ENCODE peak calls at places on chromosomes 6 and 20, in eight cellular contexts. One of them, this sample, is unnamed. For H3K9me3, the result is how much of the 10 kb centered on the place peaks cover.

GRCh38 chr6:35663001-35663400 is 25.7 kb downstream of the FKBP5 start:
- DNase-seq in IMR-90: peak
- DNase-seq in transverse colon: no peak
- DNase-seq in spleen: no peak
- DNase-seq in heart left ventricle: no peak
- DNase-seq in right lobe of liver: no peak
- DNase-seq in breast epithelium: no peak
- DNase-seq in tibial nerve: no peak
- DNase-seq in this sample: no peak

GRCh38 chr20:20568604-20569205 is 143.7 kb downstream of the RALGAPA2 start:
- DNase-seq in tibial nerve: no peak
- DNase-seq in spleen: no peak
- DNase-seq in transverse colon: no peak
- DNase-seq in heart left ventricle: no peak
- DNase-seq in breast epithelium: no peak
- DNase-seq in IMR-90: peak
- DNase-seq in right lobe of liver: no peak
- DNase-seq in this sample: no peak

GRCh38 chr6:93219447-93219846 is 199.9 kb downstream of the EPHA7 start:
- DNase-seq in right lobe of liver: no peak
- DNase-seq in tibial nerve: no peak
- DNase-seq in spleen: no peak
- DNase-seq in heart left ventricle: no peak
- DNase-seq in IMR-90: no peak
- DNase-seq in breast epithelium: no peak
- DNase-seq in transverse colon: no peak
- DNase-seq in this sample: no peak

GRCh38 chr6:30163090-30163917 is at the start of gene TRIM15:
- DNase-seq in tibial nerve: no peak
- DNase-seq in transverse colon: peak
- DNase-seq in breast epithelium: no peak
- DNase-seq in heart left ventricle: no peak
- DNase-seq in spleen: no peak
- DNase-seq in IMR-90: no peak
- DNase-seq in right lobe of liver: peak
- DNase-seq in this sample: no peak

GRCh38 chr6:159973951-159974350 is 5.1 kb downstream of the IGF2R start:
- DNase-seq in IMR-90: peak
- DNase-seq in transverse colon: no peak
- DNase-seq in breast epithelium: no peak
- DNase-seq in spleen: no peak
- DNase-seq in heart left ventricle: no peak
- DNase-seq in right lobe of liver: no peak
- DNase-seq in tibial nerve: no peak
- DNase-seq in this sample: no peak

GRCh38 chr6:24672573-24673182 is 5.8 kb downstream of the ACOT13 start:
- DNase-seq in transverse colon: no peak
- DNase-seq in IMR-90: no peak
- DNase-seq in breast epithelium: no peak
- DNase-seq in heart left ventricle: no peak
- DNase-seq in tibial nerve: no peak
- DNase-seq in right lobe of liver: no peak
- DNase-seq in spleen: no peak
- DNase-seq in this sample: no peak

GRCh38 chr6:84033523-84034451 is at the start of gene MRAP2:
- DNase-seq in tibial nerve: no peak
- DNase-seq in spleen: no peak
- DNase-seq in breast epithelium: no peak
- DNase-seq in transverse colon: peak
- DNase-seq in right lobe of liver: peak
- DNase-seq in IMR-90: no peak
- DNase-seq in heart left ventricle: peak
- DNase-seq in this sample: no peak

GRCh38 chr6:167799033-167799933 is 27.4 kb upstream of the AFDN start:
- DNase-seq in spleen: peak
- DNase-seq in heart left ventricle: no peak
- DNase-seq in transverse colon: no peak
- DNase-seq in tibial nerve: no peak
- DNase-seq in IMR-90: no peak
- DNase-seq in breast epithelium: no peak
- DNase-seq in right lobe of liver: no peak
- DNase-seq in this sample: no peak

GRCh38 chr6:90369024-90369519 is 72.4 kb upstream of the BACH2 start:
- DNase-seq in tibial nerve: peak
- DNase-seq in heart left ventricle: peak
- DNase-seq in spleen: no peak
- DNase-seq in transverse colon: peak
- DNase-seq in right lobe of liver: no peak
- DNase-seq in IMR-90: peak
- DNase-seq in breast epithelium: peak
- DNase-seq in this sample: peak

GRCh38 chr6:113318553-113318952 is 538.6 kb upstream of the MARCKS start:
- DNase-seq in right lobe of liver: no peak
- DNase-seq in tibial nerve: no peak
- DNase-seq in transverse colon: no peak
- DNase-seq in breast epithelium: no peak
- DNase-seq in heart left ventricle: no peak
- DNase-seq in IMR-90: peak
- DNase-seq in spleen: no peak
- DNase-seq in this sample: no peak

GRCh38 chr6:151075943-151076555 is 163.7 kb upstream of the AKAP12 start:
- DNase-seq in transverse colon: no peak
- DNase-seq in heart left ventricle: no peak
- DNase-seq in IMR-90: no peak
- DNase-seq in tibial nerve: no peak
- DNase-seq in breast epithelium: no peak
- DNase-seq in right lobe of liver: no peak
- DNase-seq in spleen: no peak
- DNase-seq in this sample: no peak

GRCh38 chr6:151078655-151079054 is 161.1 kb upstream of the AKAP12 start:
- DNase-seq in tibial nerve: no peak
- DNase-seq in IMR-90: no peak
- DNase-seq in spleen: no peak
- DNase-seq in transverse colon: no peak
- DNase-seq in right lobe of liver: no peak
- DNase-seq in heart left ventricle: no peak
- DNase-seq in breast epithelium: no peak
- DNase-seq in this sample: no peak

GRCh38 chr6:151075527-151075926 is 164.2 kb upstream of the AKAP12 start:
- DNase-seq in transverse colon: no peak
- DNase-seq in breast epithelium: no peak
- DNase-seq in heart left ventricle: no peak
- DNase-seq in tibial nerve: no peak
- DNase-seq in right lobe of liver: no peak
- DNase-seq in spleen: no peak
- DNase-seq in IMR-90: peak
- DNase-seq in this sample: no peak

GRCh38 chr6:151071295-151071694 is 168.5 kb upstream of the AKAP12 start:
- DNase-seq in breast epithelium: no peak
- DNase-seq in IMR-90: peak
- DNase-seq in right lobe of liver: peak
- DNase-seq in heart left ventricle: peak
- DNase-seq in transverse colon: no peak
- DNase-seq in spleen: no peak
- DNase-seq in tibial nerve: peak
- DNase-seq in this sample: no peak

GRCh38 chr6:151075005-151075404 is 164.8 kb upstream of the AKAP12 start:
- DNase-seq in right lobe of liver: no peak
- DNase-seq in tibial nerve: no peak
- DNase-seq in IMR-90: no peak
- DNase-seq in transverse colon: no peak
- DNase-seq in breast epithelium: no peak
- DNase-seq in heart left ventricle: no peak
- DNase-seq in spleen: no peak
- DNase-seq in this sample: no peak
- H3K9me3 ChIP-seq in right lobe of liver: under half
- H3K9me3 ChIP-seq in tibial nerve: under half
- H3K9me3 ChIP-seq in IMR-90: under half
- H3K9me3 ChIP-seq in transverse colon: under half
- H3K9me3 ChIP-seq in breast epithelium: under half
- H3K9me3 ChIP-seq in heart left ventricle: under half
- H3K9me3 ChIP-seq in spleen: under half
- H3K9me3 ChIP-seq in this sample: under half

GRCh38 chr20:47727170-47727880 is 58.0 kb downstream of the SULF2 start:
- DNase-seq in tibial nerve: peak
- DNase-seq in transverse colon: peak
- DNase-seq in IMR-90: no peak
- DNase-seq in right lobe of liver: peak
- DNase-seq in spleen: peak
- DNase-seq in heart left ventricle: peak
- DNase-seq in breast epithelium: no peak
- DNase-seq in this sample: peak
- TF ChIP-seq POLR2A in tibial nerve: no peak
- TF ChIP-seq POLR2A in transverse colon: no peak
- TF ChIP-seq POLR2A in IMR-90: no peak
- TF ChIP-seq POLR2A in right lobe of liver: no peak
- TF ChIP-seq POLR2A in spleen: no peak
- TF ChIP-seq POLR2A in heart left ventricle: no peak
- TF ChIP-seq POLR2A in breast epithelium: no peak
- TF ChIP-seq POLR2A in this sample: no peak

GRCh38 chr20:56069016-56069415 is 63.7 kb upstream of the CBLN4 start:
- DNase-seq in breast epithelium: no peak
- DNase-seq in heart left ventricle: no peak
- DNase-seq in tibial nerve: no peak
- DNase-seq in right lobe of liver: no peak
- DNase-seq in transverse colon: no peak
- DNase-seq in IMR-90: no peak
- DNase-seq in spleen: no peak
- DNase-seq in this sample: no peak
- H3K9me3 ChIP-seq in breast epithelium: under half
- H3K9me3 ChIP-seq in heart left ventricle: under half
- H3K9me3 ChIP-seq in tibial nerve: under half
- H3K9me3 ChIP-seq in right lobe of liver: under half
- H3K9me3 ChIP-seq in transverse colon: under half
- H3K9me3 ChIP-seq in IMR-90: under half
- H3K9me3 ChIP-seq in spleen: under half
- H3K9me3 ChIP-seq in this sample: under half

GRCh38 chr20:49187330-49188100 is 619 bp downstream of the STAU1 start:
- DNase-seq in right lobe of liver: peak
- DNase-seq in IMR-90: no peak
- DNase-seq in tibial nerve: peak
- DNase-seq in breast epithelium: no peak
- DNase-seq in spleen: no peak
- DNase-seq in transverse colon: peak
- DNase-seq in heart left ventricle: no peak
- DNase-seq in this sample: no peak

GRCh38 chr20:49184691-49185070 is 3.5 kb downstream of the STAU1 start:
- DNase-seq in tibial nerve: no peak
- DNase-seq in heart left ventricle: no peak
- DNase-seq in right lobe of liver: no peak
- DNase-seq in spleen: no peak
- DNase-seq in breast epithelium: no peak
- DNase-seq in transverse colon: no peak
- DNase-seq in IMR-90: no peak
- DNase-seq in this sample: no peak

GRCh38 chr20:49186535-49187329 is 1.4 kb downstream of the STAU1 start:
- DNase-seq in breast epithelium: peak
- DNase-seq in right lobe of liver: peak
- DNase-seq in spleen: peak
- DNase-seq in heart left ventricle: peak
- DNase-seq in IMR-90: peak
- DNase-seq in tibial nerve: peak
- DNase-seq in transverse colon: peak
- DNase-seq in this sample: no peak

GRCh38 chr20:49185071-49185757 is 2.9 kb downstream of the STAU1 start:
- DNase-seq in spleen: no peak
- DNase-seq in right lobe of liver: no peak
- DNase-seq in breast epithelium: no peak
- DNase-seq in heart left ventricle: no peak
- DNase-seq in transverse colon: no peak
- DNase-seq in IMR-90: no peak
- DNase-seq in tibial nerve: no peak
- DNase-seq in this sample: no peak

GRCh38 chr20:49188101-49188784 is at the start of gene STAU1:
- DNase-seq in breast epithelium: peak
- DNase-seq in right lobe of liver: peak
- DNase-seq in heart left ventricle: peak
- DNase-seq in transverse colon: peak
- DNase-seq in IMR-90: peak
- DNase-seq in spleen: peak
- DNase-seq in tibial nerve: peak
- DNase-seq in this sample: peak
- TF ChIP-seq POLR2A in breast epithelium: peak
- TF ChIP-seq POLR2A in right lobe of liver: peak
- TF ChIP-seq POLR2A in heart left ventricle: no peak
- TF ChIP-seq POLR2A in transverse colon: peak
- TF ChIP-seq POLR2A in IMR-90: peak
- TF ChIP-seq POLR2A in spleen: no peak
- TF ChIP-seq POLR2A in tibial nerve: peak
- TF ChIP-seq POLR2A in this sample: peak

GRCh38 chr20:35409542-35409941 is 2.2 kb downstream of the UQCC1 start:
- DNase-seq in transverse colon: no peak
- DNase-seq in spleen: no peak
- DNase-seq in heart left ventricle: no peak
- DNase-seq in breast epithelium: no peak
- DNase-seq in tibial nerve: no peak
- DNase-seq in right lobe of liver: no peak
- DNase-seq in IMR-90: no peak
- DNase-seq in this sample: no peak

GRCh38 chr20:35404614-35405259 is 7.0 kb downstream of the UQCC1 start:
- DNase-seq in right lobe of liver: no peak
- DNase-seq in heart left ventricle: no peak
- DNase-seq in transverse colon: no peak
- DNase-seq in spleen: no peak
- DNase-seq in IMR-90: no peak
- DNase-seq in breast epithelium: no peak
- DNase-seq in tibial nerve: no peak
- DNase-seq in this sample: no peak

GRCh38 chr20:35405775-35406174 is 6.0 kb downstream of the UQCC1 start:
- DNase-seq in heart left ventricle: no peak
- DNase-seq in transverse colon: no peak
- DNase-seq in spleen: no peak
- DNase-seq in IMR-90: no peak
- DNase-seq in breast epithelium: no peak
- DNase-seq in tibial nerve: no peak
- DNase-seq in right lobe of liver: no peak
- DNase-seq in this sample: no peak

GRCh38 chr20:35408270-35408669 is 3.5 kb downstream of the UQCC1 start:
- DNase-seq in heart left ventricle: no peak
- DNase-seq in spleen: no peak
- DNase-seq in right lobe of liver: no peak
- DNase-seq in breast epithelium: no peak
- DNase-seq in IMR-90: no peak
- DNase-seq in transverse colon: no peak
- DNase-seq in tibial nerve: no peak
- DNase-seq in this sample: no peak

DNA sequence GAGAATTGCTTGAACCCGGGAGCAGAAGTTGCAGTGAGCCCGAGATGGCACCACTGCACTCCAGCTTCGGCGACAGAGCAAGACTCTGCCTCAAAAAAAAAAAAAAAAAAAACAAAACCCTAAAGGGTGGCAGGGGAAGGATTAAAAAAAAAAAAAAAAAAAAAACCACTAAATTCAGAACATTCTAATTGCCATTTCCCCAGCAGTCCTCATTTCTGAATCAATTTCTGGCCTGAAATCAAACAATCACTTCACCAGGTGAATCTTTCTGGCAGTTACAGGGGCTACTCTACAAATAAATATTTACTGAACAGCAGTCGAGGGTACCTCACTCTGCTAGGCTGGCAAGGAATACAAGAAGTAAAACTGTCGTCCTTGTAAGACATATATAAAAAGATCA is 1.2 kb downstream of the UQCC1 start:
- DNase-seq in right lobe of liver: no peak
- DNase-seq in spleen: no peak
- DNase-seq in IMR-90: no peak
- DNase-seq in transverse colon: no peak
- DNase-seq in breast epithelium: no peak
- DNase-seq in tibial nerve: no peak
- DNase-seq in heart left ventricle: no peak
- DNase-seq in this sample: no peak
- H3K9me3 ChIP-seq in right lobe of liver: under half
- H3K9me3 ChIP-seq in spleen: under half
- H3K9me3 ChIP-seq in IMR-90: under half
- H3K9me3 ChIP-seq in transverse colon: under half
- H3K9me3 ChIP-seq in breast epithelium: under half
- H3K9me3 ChIP-seq in tibial nerve: under half
- H3K9me3 ChIP-seq in heart left ventricle: under half
- H3K9me3 ChIP-seq in this sample: under half

This sample was measured in esophagus squamous epithelium.